ENCODE peak calls at places on chromosomes 6 and 20, in five cellular contexts. M is A549, A is GM12878, Z is HepG2, H is K562. P is an unnamed sample.

GRCh38 chr6:107657755-107658461 is 166.2 kb downstream of the SCML4 start:
- DNase-seq in M (no peak), A (peak), Z (no peak), H (no peak), P (no peak)

GRCh38 chr6:148532698-148533097 is 190.1 kb downstream of the SASH1 start:
- DNase-seq in M (no peak), A (no peak), Z (no peak), H (no peak), P (no peak)

GRCh38 chr20:35588397-35588796 is 27.2 kb upstream of the SPAG4 start:
- DNase-seq in M (no peak), A (no peak), Z (no peak), H (no peak), P (no peak)

GRCh38 chr6:2412731-2413130 is 167.3 kb upstream of the GMDS start:
- DNase-seq in M (no peak), A (no peak), Z (no peak), H (no peak), P (no peak)

GRCh38 chr6:166351715-166352285 is 9.5 kb upstream of the SFT2D1 start:
- DNase-seq in M (no peak), A (peak), Z (peak), H (peak), P (no peak)

GRCh38 chr20:57688864-57689263 is 21.0 kb downstream of the PMEPA1 start:
- DNase-seq in M (no peak), A (no peak), Z (no peak), H (no peak), P (no peak)

GRCh38 chr6:53412751-53413150 is 64.0 kb upstream of the ELOVL5 start:
- DNase-seq in M (no peak), A (no peak), Z (no peak), H (no peak), P (no peak)

GRCh38 chr6:44061375-44062104 is 65.7 kb downstream of the MRPL14 start:
- DNase-seq in M (no peak), A (no peak), Z (no peak), H (no peak), P (no peak)

GRCh38 chr6:107977283-107977682 is 19.3 kb upstream of the SEC63 start:
- DNase-seq in M (no peak), A (no peak), Z (no peak), H (peak), P (no peak)

GRCh38 chr6:138161434-138162103 is at the start of gene ARFGEF3:
- DNase-seq in M (peak), A (no peak), Z (peak), H (peak), P (peak)

GRCh38 chr6:99905209-99906106 is 88.6 kb downstream of the MCHR2 start:
- DNase-seq in M (peak), A (no peak), Z (peak), H (peak), P (no peak)

GRCh38 chr6:111848262-111848661 is 25.0 kb downstream of the FYN start:
- DNase-seq in M (no peak), A (no peak), Z (no peak), H (no peak), P (no peak)

GRCh38 chr6:160141001-160141726 is 19.5 kb downstream of the SLC22A1 start:
- DNase-seq in M (no peak), A (no peak), Z (no peak), H (no peak), P (no peak)

GRCh38 chr6:121697921-121698320 is 262.5 kb downstream of the GJA1 start:
- DNase-seq in M (no peak), A (no peak), Z (no peak), H (no peak), P (no peak)

GRCh38 chr20:62550087-62550565 is 74.3 kb upstream of the GATA5 start:
- DNase-seq in M (no peak), A (no peak), Z (no peak), H (no peak), P (no peak)

DNA sequence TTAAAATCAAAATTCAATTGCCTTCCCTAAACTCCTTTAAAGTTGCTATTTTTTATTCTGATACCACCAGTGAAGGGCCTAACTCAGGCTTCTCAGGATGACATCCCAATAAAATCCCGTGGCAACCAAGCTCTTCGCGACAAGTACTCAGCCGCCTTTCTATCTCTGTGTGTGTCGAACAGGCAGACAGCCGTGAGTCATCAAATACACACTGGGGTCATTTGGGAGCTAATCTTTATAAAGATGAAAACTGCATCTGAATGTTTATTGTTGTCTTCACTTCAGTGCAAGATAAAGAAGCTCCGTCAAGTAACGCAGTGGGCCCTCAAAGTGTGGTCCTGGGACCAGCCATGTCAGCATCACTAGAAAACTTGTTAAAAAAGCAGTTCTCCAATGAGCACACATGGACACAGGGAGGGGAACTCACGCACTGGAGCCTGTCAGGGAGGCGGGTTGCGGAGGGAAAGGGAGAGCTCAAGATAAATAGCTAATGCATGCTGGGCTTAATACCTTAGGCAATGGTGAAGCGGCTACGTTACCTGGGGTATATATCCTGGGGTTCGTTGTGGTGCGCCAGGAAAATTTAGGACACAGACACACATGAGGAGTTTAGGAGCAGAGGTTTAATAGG is 119.4 kb downstream of the RNF144B start:
- DNase-seq in M (no peak), A (no peak), Z (no peak), H (peak), P (no peak)
- TF ChIP-seq MAX in M (no peak), A (no peak), Z (no peak), H (no peak), P (no peak)

GRCh38 chr6:118843685-118844390 is 50.1 kb upstream of the ASF1A start:
- DNase-seq in M (no peak), A (peak), Z (no peak), H (no peak), P (no peak)
- TF ChIP-seq MAX in M (no peak), A (no peak), Z (no peak), H (no peak), P (no peak)

GRCh38 chr6:10190042-10190441 is 224.8 kb downstream of the TFAP2A start:
- DNase-seq in M (no peak), A (no peak), Z (no peak), H (no peak), P (no peak)
- TF ChIP-seq MAX in M (no peak), A (no peak), Z (no peak), H (no peak), P (no peak)

GRCh38 chr20:54479138-54479906 is 3.9 kb downstream of the DOK5 start:
- DNase-seq in M (no peak), A (no peak), Z (peak), H (peak), P (peak)
- TF ChIP-seq MAX in M (no peak), A (no peak), Z (no peak), H (no peak), P (no peak)

DNA sequence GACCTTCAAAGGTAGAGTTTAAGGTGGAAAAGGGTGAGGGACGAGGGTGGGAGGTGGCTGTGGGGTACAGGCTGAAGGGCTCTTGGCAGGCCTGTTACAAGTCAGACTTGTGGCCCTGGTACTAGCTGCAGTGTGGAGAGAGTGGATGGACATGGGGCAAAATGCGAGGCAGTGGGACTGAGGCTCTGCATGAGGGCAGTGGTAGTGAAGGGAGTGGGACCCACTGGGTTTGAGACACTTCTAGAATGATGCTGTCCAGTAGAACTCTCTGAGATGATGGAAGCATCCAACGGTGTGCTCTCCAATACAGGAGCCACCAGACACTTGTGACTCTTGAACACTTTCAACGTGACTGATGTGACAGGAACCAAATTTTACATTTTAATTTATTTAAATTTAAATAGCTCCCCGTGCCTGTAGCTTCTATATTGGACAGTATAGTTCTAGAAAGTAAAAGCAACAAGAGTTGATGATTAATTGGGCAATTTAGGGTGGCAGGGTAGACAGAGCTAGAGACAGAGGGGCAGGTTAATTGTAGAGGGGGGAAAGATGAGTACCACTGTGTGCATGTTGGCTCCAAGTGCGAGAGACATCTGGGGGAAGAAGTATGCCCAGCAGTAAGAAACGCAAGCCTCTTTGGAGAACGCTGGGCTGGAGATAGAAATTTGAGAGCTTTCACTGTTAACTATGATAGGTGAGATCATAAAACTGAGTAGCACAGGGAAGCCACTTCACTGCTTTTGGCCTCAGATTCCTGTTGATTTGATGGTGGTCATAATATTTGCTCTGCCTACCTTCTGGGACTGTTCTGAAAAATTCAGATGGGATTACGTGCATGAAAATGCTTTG is 77.5 kb downstream of the TXNDC5 start:
- DNase-seq in M (no peak), A (no peak), Z (no peak), H (no peak), P (no peak)
- TF ChIP-seq MAX in M (no peak), A (no peak), Z (no peak), H (no peak), P (no peak)

GRCh38 chr20:49519212-49519712 is 36.8 kb upstream of the KCNB1 start:
- DNase-seq in M (no peak), A (no peak), Z (no peak), H (no peak), P (no peak)

GRCh38 chr20:49521356-49521755 is 38.9 kb upstream of the KCNB1 start:
- DNase-seq in M (no peak), A (no peak), Z (no peak), H (no peak), P (no peak)

GRCh38 chr20:49517509-49518100 is 35.1 kb upstream of the KCNB1 start:
- DNase-seq in M (no peak), A (no peak), Z (no peak), H (no peak), P (no peak)

GRCh38 chr20:49518576-49518975 is 36.1 kb upstream of the KCNB1 start:
- DNase-seq in M (no peak), A (no peak), Z (no peak), H (no peak), P (no peak)

DNA sequence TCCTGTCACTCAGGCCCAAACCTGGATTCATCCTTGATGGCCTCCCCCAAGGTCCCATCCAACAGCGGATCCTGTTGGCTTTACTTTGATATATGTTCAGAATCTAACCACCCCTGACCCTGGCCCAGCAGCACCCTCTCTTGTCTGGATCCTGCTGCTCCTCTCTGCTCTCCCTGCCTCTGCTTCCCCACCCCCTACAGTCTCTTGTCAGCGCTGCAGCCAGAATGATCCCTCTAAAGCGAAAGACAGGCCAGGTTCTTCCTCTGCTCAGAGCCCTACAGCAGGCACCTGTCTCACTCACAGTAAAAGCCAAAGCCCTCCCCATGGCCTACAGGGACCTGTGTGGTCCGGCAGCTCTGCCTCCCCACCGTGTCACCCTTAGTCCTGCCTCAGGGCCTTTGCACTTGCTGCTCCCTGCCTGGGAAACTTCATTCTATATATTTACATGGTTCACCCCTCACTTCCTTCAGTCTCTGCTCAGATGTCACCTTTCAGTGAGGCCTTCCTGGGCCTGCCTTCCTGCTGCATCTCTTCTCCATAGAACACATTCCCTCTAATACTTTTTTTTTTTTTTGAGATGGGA is 37.4 kb upstream of the KCNB1 start:
- DNase-seq in M (no peak), A (no peak), Z (no peak), H (no peak), P (no peak)
- TF ChIP-seq MAX in M (no peak), A (no peak), Z (no peak), H (no peak), P (no peak)

DNA sequence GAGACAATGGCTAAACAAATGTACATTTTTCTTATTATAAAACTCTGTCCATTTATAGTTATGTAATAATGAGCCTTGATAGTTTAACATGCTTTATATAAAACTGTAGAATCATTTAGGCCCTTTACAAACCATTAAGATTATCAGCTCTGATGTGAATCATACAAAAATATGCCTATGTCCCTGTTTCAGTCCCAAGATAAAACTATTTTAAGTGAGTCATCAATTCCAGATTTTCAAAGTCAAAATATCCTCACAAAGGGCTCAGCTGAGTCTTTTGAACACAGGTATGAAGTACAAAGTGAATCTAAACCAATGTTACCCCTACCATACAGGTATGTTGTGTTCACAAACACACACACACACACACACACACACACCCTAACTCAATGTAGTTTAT is 88.0 kb downstream of the PTPRK start:
- DNase-seq in M (peak), A (no peak), Z (no peak), H (no peak), P (no peak)
- TF ChIP-seq MAX in M (no peak), A (no peak), Z (no peak), H (no peak), P (no peak)

DNA sequence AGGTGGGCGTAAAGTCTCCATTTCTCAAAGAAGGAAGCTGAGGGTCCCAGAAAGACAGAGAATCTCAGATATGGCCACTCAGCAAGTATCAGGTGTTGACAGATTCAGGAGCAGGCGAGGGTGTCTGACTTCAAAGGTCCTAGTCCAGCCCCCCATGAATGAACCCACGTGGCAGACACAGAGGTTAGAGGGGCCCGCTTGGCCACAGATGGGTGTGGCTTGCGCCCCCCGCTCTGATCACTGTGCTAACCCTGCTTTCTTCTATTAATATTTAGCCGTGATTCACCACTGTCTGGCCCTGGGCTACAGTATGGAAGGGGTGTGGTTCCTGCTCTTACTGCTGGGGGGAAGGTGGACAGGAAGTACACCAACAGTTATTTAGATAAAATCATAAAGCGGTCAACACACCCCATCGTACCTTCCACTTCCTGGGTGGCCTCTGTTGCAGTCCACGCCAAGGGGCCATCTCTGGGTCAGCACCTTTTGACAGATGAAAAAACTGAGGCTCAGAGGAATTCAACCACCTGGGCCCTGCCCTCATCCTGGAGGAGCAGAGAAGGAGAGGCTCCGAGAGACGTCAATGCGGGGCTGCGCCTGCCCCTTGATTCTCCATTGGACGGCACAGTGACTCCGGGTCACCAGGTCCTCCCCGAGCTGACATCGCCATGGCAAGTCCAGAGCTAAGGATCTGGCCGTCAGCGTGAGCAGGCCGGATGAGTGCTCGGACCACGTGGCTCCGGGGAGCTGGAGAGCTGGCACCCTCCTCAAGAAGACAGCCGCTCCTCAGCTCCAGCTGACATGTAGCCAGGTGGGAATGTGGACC is 206.3 kb downstream of the PREX1 start:
- DNase-seq in M (peak), A (no peak), Z (no peak), H (peak), P (no peak)
- TF ChIP-seq MAX in M (peak), A (no peak), Z (no peak), H (no peak), P (no peak)

DNA sequence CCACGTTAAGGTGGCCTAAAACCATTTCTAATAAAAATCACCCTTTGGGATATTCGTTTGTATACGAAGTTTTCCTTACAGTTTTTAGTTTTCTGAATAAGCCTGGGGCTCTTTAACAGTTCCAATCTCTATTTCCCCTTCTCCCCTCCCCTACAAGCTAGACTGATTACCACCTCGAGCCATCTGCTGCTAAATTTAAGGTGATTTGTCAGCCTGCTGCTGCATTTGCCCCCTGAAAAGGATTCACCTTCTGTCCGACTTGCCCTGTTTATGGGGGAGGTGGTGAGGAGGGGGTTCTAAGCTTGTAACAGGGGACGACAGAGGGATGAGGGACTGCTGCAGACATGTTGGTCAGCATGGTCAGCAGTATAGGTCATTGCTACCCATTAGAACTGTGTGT is 146.3 kb downstream of the JARID2 start:
- DNase-seq in M (no peak), A (no peak), Z (no peak), H (no peak), P (no peak)
- TF ChIP-seq MAX in M (no peak), A (no peak), Z (no peak), H (no peak), P (no peak)

GRCh38 chr20:20017852-20018245 is 687 bp downstream of the NAA20 start:
- DNase-seq in M (peak), A (no peak), Z (peak), H (peak), P (no peak)
- TF ChIP-seq MAX in M (no peak), A (no peak), Z (no peak), H (no peak), P (no peak)